ENCODE peak calls at places on chromosomes 4 and X, in ten cellular contexts. L is body of pancreas, G is WTC11, A is tibial artery, D is AG09309, W is GM12864, U is brain microvascular endothelial cell, V is neural crest cell, M is sigmoid colon, I is PC-9. Q is an unnamed sample.

GRCh38 chr4:8917868-8918783 is 46.5 kb upstream of the HMX1 start:
- DNase-seq in L (peak), G (peak), A (peak), D (no peak), W (no peak), U (peak), V (peak), M (peak), I (peak), Q (peak)

GRCh38 chr4:102430511-102430910 is 70.6 kb upstream of the NFKB1 start:
- DNase-seq in L (no peak), G (no peak), A (no peak), D (no peak), W (no peak), U (no peak), V (no peak), M (no peak), I (no peak), Q (no peak)

GRCh38 chr4:189084671-189085070 is 856.0 kb upstream of the FRG1 start:
- DNase-seq in L (no peak), G (peak), A (no peak), D (no peak), W (no peak), U (no peak), V (no peak), M (no peak), I (no peak), Q (no peak)

GRCh38 chrX:67543818-67544217 is at the start of gene AR:
- DNase-seq in L (peak), G (peak), A (peak), D (no peak), W (no peak), U (peak), V (peak), M (peak), I (peak), Q (peak)

GRCh38 chr4:112411781-112412281 is 104.1 kb downstream of the NEUROG2 start:
- DNase-seq in L (no peak), G (peak), A (no peak), D (no peak), W (no peak), U (no peak), V (no peak), M (no peak), I (no peak), Q (no peak)

GRCh38 chrX:19194285-19195242 is 72.3 kb upstream of the ADGRG2 start:
- DNase-seq in L (no peak), G (no peak), A (no peak), D (no peak), W (no peak), U (no peak), V (no peak), M (no peak), I (no peak), Q (no peak)

GRCh38 chr4:147833254-147833653 is 101.4 kb downstream of the ARHGAP10 start:
- DNase-seq in L (no peak), G (no peak), A (no peak), D (no peak), W (no peak), U (no peak), V (no peak), M (no peak), I (no peak), Q (no peak)

GRCh38 chrX:107678957-107679740 is 50.8 kb downstream of the PRPS1 start:
- DNase-seq in L (peak), G (no peak), A (peak), D (no peak), W (no peak), U (peak), V (no peak), M (peak), I (no peak), Q (no peak)

GRCh38 chr4:159600102-159600501 is 497.2 kb downstream of the RAPGEF2 start:
- DNase-seq in L (no peak), G (no peak), A (no peak), D (no peak), W (no peak), U (no peak), V (no peak), M (no peak), I (no peak), Q (no peak)

GRCh38 chr4:54658321-54659093 is 750 bp downstream of the KIT start:
- DNase-seq in L (peak), G (peak), A (peak), D (no peak), W (no peak), U (peak), V (peak), M (no peak), I (no peak), Q (no peak)

GRCh38 chrX:24347871-24348270 is 12.6 kb upstream of the SUPT20HL1 start:
- DNase-seq in L (no peak), G (no peak), A (no peak), D (no peak), W (no peak), U (no peak), V (no peak), M (no peak), I (no peak), Q (no peak)

GRCh38 chr4:168537086-168537485 is 40.2 kb downstream of the PALLD start:
- DNase-seq in L (no peak), G (no peak), A (no peak), D (no peak), W (no peak), U (no peak), V (no peak), M (no peak), I (no peak), Q (no peak)

GRCh38 chr4:90415116-90415515 is 287.9 kb downstream of the CCSER1 start:
- DNase-seq in L (no peak), G (no peak), A (no peak), D (no peak), W (no peak), U (no peak), V (no peak), M (no peak), I (no peak), Q (no peak)

GRCh38 chrX:39759526-39760224 is 338.1 kb downstream of the BCOR start:
- DNase-seq in L (peak), G (peak), A (no peak), D (no peak), W (no peak), U (peak), V (no peak), M (peak), I (no peak), Q (no peak)

GRCh38 chr4:31097999-31098398 is 377.8 kb downstream of the PCDH7 start:
- DNase-seq in L (no peak), G (no peak), A (no peak), D (no peak), W (no peak), U (no peak), V (no peak), M (no peak), I (no peak), Q (no peak)

GRCh38 chr4:13102344-13102743 is 381.8 kb downstream of the RAB28 start:
- DNase-seq in L (no peak), G (no peak), A (no peak), D (no peak), W (no peak), U (no peak), V (no peak), M (no peak), I (no peak), Q (no peak)

GRCh38 chr4:53100801-53101581 is 238.9 kb downstream of the RASL11B start:
- DNase-seq in L (no peak), G (no peak), A (no peak), D (peak), W (no peak), U (peak), V (no peak), M (no peak), I (no peak), Q (no peak)

GRCh38 chr4:93373893-93374860 is 454.4 kb upstream of the ATOH1 start:
- DNase-seq in L (no peak), G (no peak), A (no peak), D (no peak), W (no peak), U (no peak), V (no peak), M (no peak), I (no peak), Q (no peak)

GRCh38 chr4:106063009-106063408 is 167.7 kb downstream of the NPNT start:
- DNase-seq in L (no peak), G (no peak), A (no peak), D (no peak), W (no peak), U (no peak), V (no peak), M (no peak), I (no peak), Q (no peak)

GRCh38 chr4:106062452-106062875 is 167.2 kb downstream of the NPNT start:
- DNase-seq in L (no peak), G (no peak), A (no peak), D (peak), W (no peak), U (peak), V (no peak), M (no peak), I (peak), Q (no peak)

GRCh38 chr4:106065018-106065417 is 169.7 kb downstream of the NPNT start:
- DNase-seq in L (no peak), G (no peak), A (no peak), D (no peak), W (no peak), U (no peak), V (no peak), M (no peak), I (no peak), Q (no peak)
- TF ChIP-seq CTCF in L (no peak), G (no peak), A (peak), D (no peak), W (no peak), U (no peak), V (no peak), M (no peak), I (no peak), Q (peak)

GRCh38 chr4:153466637-153467153 is 535 bp downstream of the TMEM131L start:
- DNase-seq in L (no peak), G (no peak), A (no peak), D (no peak), W (no peak), U (no peak), V (peak), M (no peak), I (no peak), Q (no peak)
- TF ChIP-seq CTCF in L (no peak), G (no peak), A (no peak), D (peak), W (no peak), U (no peak), V (no peak), M (no peak), I (no peak), Q (peak)

GRCh38 chrX:1400049-1400448 is 8.1 kb upstream of the SLC25A6 start:
- DNase-seq in L (peak), G (no peak), A (no peak), D (no peak), W (no peak), U (no peak), V (no peak), M (peak), I (no peak), Q (peak)
- TF ChIP-seq CTCF in L (no peak), G (no peak), A (no peak), D (no peak), W (no peak), U (no peak), V (no peak), M (no peak), I (no peak), Q (no peak)

DNA sequence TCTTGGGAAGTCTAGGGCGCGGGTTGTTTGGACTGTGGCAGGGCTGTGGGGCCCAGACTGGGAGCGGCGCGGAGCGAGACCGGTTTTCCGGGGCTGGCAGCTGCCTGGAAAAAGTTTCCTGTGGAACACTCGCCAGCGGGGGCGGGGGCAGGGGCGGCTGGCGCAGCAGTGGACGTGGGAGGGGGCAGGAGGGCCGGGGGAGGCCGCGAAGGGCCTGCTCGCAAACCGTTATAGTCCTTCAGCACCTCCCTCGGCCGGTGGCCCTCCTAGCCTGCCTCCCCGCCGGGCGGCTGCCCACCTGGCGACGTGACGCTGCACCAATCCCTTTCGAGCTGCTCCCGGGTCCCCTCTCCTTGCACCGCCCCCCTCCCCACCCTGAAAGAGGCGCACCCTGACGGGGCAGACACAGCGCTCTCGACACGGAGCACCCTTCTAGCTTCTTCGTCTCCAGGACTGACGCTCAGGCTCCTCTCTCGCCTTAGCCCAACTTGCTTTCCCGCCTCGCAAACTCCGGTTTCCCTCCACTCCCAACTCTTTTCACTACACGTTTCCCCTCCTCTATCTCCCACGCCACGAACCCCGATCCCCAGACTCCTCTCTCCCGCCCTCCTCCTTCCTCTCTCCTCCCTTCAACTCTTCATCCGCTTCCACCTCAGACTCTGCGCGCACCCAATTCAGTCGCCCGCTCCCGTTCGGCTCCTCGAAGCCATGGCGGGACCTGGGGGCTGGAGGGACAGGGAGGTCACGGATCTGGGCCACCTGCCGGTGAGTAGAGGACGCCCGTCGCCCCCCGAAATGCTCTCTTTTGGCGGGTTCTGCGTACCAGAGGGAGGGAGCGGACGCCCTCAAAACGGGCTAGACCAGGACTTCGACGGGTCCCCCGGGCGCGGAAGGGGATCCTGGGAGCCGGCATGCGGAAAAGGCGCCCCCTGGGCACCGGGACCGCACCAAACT is at the start of gene NRK:
- DNase-seq in L (peak), G (peak), A (peak), D (no peak), W (no peak), U (peak), V (no peak), M (peak), I (peak), Q (peak)
- TF ChIP-seq CTCF in L (no peak), G (no peak), A (no peak), D (no peak), W (no peak), U (peak), V (peak), M (no peak), I (no peak), Q (peak)

GRCh38 chr4:6709230-6710114 is at the start of gene MRFAP1L1:
- DNase-seq in L (peak), G (peak), A (peak), D (peak), W (peak), U (peak), V (peak), M (peak), I (peak), Q (peak)
- TF ChIP-seq CTCF in L (no peak), G (no peak), A (peak), D (no peak), W (no peak), U (peak), V (peak), M (no peak), I (no peak), Q (peak)